ENCODE peak calls at places on chromosomes 1 and 21, in four cellular contexts. K is mesenchymal stem cell, L is trophoblast cell, Q is H9. F is an unnamed sample.

GRCh38 chr1:15311886-15312285 is 64.9 kb downstream of the FHAD1 start:
- DNase-seq in K (peak), L (no peak), Q (no peak), F (no peak)

GRCh38 chr21:38654580-38654979 is 151.1 kb upstream of the ETS2 start:
- DNase-seq in K (no peak), L (no peak), Q (no peak), F (no peak)

GRCh38 chr21:33690874-33691273 is 48.6 kb downstream of the ITSN1 start:
- DNase-seq in K (no peak), L (no peak), Q (no peak), F (no peak)

GRCh38 chr1:181936768-181937581 is 124.5 kb downstream of the ZNF648 start:
- DNase-seq in K (no peak), L (peak), Q (peak), F (peak)

GRCh38 chr1:244813327-244813726 is 22.1 kb upstream of the COX20 start:
- DNase-seq in K (no peak), L (no peak), Q (no peak), F (no peak)

GRCh38 chr1:923131-923990 is at the start of gene SAMD11:
- DNase-seq in K (peak), L (peak), Q (peak), F (no peak)

GRCh38 chr21:42395910-42396625 is at the start of gene TMPRSS3:
- DNase-seq in K (no peak), L (peak), Q (no peak), F (no peak)

GRCh38 chr1:225476100-225476511 is 48.3 kb upstream of the LBR start:
- DNase-seq in K (no peak), L (no peak), Q (peak), F (no peak)

GRCh38 chr1:205061227-205061626 is 18.2 kb downstream of the CNTN2 start:
- DNase-seq in K (no peak), L (no peak), Q (no peak), F (no peak)

GRCh38 chr1:162538815-162539431 is 22.6 kb upstream of the UAP1 start:
- DNase-seq in K (peak), L (peak), Q (no peak), F (no peak)

GRCh38 chr1:227396539-227397355 is 78.5 kb upstream of the CDC42BPA start:
- DNase-seq in K (no peak), L (peak), Q (no peak), F (no peak)

GRCh38 chr1:53075206-53075605 is 13.2 kb downstream of the PODN start:
- DNase-seq in K (no peak), L (no peak), Q (no peak), F (no peak)

GRCh38 chr1:165592945-165593823 is 37.9 kb upstream of the MGST3 start:
- DNase-seq in K (peak), L (peak), Q (peak), F (peak)

DNA sequence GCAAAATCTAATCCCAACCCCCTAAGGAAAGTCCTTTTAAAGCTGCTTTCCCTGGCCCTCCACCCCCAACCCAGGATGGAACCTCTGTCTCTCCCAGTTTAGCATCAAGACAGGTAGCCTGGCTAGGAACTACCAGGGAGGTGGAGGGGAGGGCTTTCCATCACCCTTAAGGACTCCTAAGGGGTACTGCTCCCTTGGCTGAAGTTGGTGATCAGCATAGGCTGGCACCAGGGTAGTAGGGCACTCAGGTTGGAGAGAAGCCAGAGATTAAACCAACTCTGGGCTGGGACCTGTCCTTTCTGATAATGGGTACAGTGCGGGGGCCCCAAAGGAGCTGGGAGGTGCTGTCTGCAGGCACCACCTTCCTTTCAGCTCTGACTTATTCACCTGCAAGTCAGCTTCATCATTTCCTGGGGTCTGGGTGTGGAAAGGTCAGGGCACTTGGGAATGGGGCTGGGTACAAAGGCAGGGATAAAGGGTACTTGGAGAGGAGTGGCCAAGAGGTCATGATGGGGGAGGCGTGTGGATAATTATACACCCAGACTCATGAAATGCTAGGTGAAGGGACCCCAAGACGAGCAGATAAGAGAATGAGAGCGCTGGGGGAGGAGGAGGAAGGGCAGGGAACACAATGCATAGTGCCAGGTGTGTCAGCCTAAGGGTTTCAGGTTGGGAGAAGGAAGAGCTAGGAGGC is 1.3 kb downstream of the ARHGEF2 start:
- DNase-seq in K (no peak), L (no peak), Q (peak), F (no peak)
- H3K4ac ChIP-seq in K (peak), L (peak), Q (no peak), F (peak)

DNA sequence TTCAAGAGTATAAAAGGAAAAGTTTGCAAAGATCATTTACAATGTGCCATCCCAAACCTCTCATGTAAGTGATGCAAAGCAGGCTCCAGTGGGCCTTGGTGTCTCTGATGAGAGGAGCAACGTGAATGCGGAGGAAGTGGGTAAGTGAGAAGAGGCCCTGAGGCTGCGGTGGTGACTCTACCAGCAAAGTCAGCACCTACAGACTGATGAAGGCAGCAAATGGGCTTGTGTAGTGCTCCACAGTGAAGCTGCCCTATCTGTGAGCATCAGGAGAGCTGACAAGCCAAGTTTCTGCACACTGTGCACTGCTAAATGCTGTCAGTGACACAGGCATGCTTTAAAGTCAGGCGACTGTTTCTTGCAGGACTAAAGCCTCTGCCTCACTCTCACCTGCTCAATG is 15.6 kb upstream of the RAP1A start:
- DNase-seq in K (no peak), L (no peak), Q (no peak), F (no peak)
- H2AFZ ChIP-seq in K (no peak), L (no peak), Q (no peak), F (no peak)

DNA sequence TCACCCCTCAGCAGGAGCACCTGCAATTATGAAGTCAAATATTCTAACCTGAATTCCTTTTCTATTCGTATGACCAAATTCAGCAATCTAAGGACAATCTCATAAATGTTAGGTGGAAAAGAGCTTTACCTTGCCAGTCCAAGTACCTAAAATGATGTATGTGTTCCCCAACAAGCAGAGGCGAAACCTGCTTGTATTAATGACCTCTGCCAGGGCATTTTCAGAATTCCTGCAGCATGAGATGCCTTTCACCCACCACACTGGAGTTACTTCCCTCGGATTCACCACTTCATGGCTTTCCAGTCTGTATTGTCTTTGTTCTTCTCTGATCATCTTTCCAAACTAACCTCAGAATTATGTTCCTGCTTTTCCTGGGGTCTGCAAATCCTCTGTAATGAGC is 26.5 kb upstream of the CASQ2 start:
- DNase-seq in K (no peak), L (no peak), Q (no peak), F (no peak)
- H3K4ac ChIP-seq in K (no peak), L (no peak), Q (no peak), F (no peak)

DNA sequence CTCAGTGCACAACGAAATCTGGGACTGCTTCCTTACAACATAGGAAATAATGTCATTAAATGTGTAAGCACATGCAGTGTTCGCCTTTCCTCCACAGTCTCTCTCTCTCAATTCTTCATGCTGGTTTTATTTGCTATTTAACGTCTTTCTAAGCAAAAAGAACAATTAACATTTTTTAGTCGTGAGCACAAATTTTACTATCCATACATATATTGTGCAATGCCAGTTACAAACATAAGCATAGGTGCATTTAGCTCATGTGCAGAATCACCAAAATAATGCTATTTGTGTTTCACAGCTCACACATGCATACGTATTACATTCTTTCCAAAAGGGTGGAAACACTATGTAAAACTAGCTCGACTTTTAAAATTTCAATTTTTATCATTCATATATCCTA is 52.1 kb downstream of the MROH9 start:
- DNase-seq in K (no peak), L (peak), Q (no peak), F (no peak)
- H2AFZ ChIP-seq in K (no peak), L (no peak), Q (no peak), F (no peak)

F was measured in H1.